ENCODE peak calls at places on chromosome 17, in six cellular contexts. One of them, this sample, is unnamed.

GRCh38 chr17:68289936-68290267 is 1.0 kb downstream of the SLC16A6 start:
- DNase-seq in activated effector memory CD4-positive, alpha-beta T cell treated with anti-CD3 and anti-CD28 coated beads, Interleukin-2, amount 50 U/mL, for 16 hours: no peak
- DNase-seq in left cardiac atrium: no peak
- DNase-seq in GM12864: no peak
- DNase-seq in tibial artery: no peak
- DNase-seq in transverse colon: no peak
- DNase-seq in this sample: no peak

GRCh38 chr17:59508999-59509398 is 56.4 kb upstream of the DHX40 start:
- DNase-seq in tibial artery: no peak
- DNase-seq in GM12864: no peak
- DNase-seq in transverse colon: no peak
- DNase-seq in left cardiac atrium: no peak
- DNase-seq in activated effector memory CD4-positive, alpha-beta T cell treated with anti-CD3 and anti-CD28 coated beads, Interleukin-2, amount 50 U/mL, for 16 hours: no peak
- DNase-seq in this sample: no peak

GRCh38 chr17:57926723-57927047 is 28.5 kb downstream of the CUEDC1 start:
- DNase-seq in tibial artery: no peak
- DNase-seq in left cardiac atrium: no peak
- DNase-seq in transverse colon: no peak
- DNase-seq in activated effector memory CD4-positive, alpha-beta T cell treated with anti-CD3 and anti-CD28 coated beads, Interleukin-2, amount 50 U/mL, for 16 hours: no peak
- DNase-seq in GM12864: no peak
- DNase-seq in this sample: no peak

GRCh38 chr17:21174186-21174585 is 39.8 kb downstream of the TMEM11 start:
- DNase-seq in activated effector memory CD4-positive, alpha-beta T cell treated with anti-CD3 and anti-CD28 coated beads, Interleukin-2, amount 50 U/mL, for 16 hours: no peak
- DNase-seq in transverse colon: no peak
- DNase-seq in left cardiac atrium: no peak
- DNase-seq in tibial artery: no peak
- DNase-seq in GM12864: no peak
- DNase-seq in this sample: no peak

GRCh38 chr17:80477647-80478478 is 1.5 kb upstream of the NPTX1 start:
- DNase-seq in tibial artery: no peak
- DNase-seq in activated effector memory CD4-positive, alpha-beta T cell treated with anti-CD3 and anti-CD28 coated beads, Interleukin-2, amount 50 U/mL, for 16 hours: peak; percentile 70
- DNase-seq in transverse colon: peak; percentile 35
- DNase-seq in left cardiac atrium: no peak
- DNase-seq in GM12864: no peak
- DNase-seq in this sample: no peak

GRCh38 chr17:49108318-49108717 is 24.3 kb upstream of the B4GALNT2 start:
- DNase-seq in activated effector memory CD4-positive, alpha-beta T cell treated with anti-CD3 and anti-CD28 coated beads, Interleukin-2, amount 50 U/mL, for 16 hours: no peak
- DNase-seq in transverse colon: no peak
- DNase-seq in tibial artery: no peak
- DNase-seq in GM12864: no peak
- DNase-seq in left cardiac atrium: no peak
- DNase-seq in this sample: no peak

GRCh38 chr17:67594115-67594878 is 123.4 kb upstream of the NOL11 start:
- DNase-seq in GM12864: no peak
- DNase-seq in left cardiac atrium: no peak
- DNase-seq in activated effector memory CD4-positive, alpha-beta T cell treated with anti-CD3 and anti-CD28 coated beads, Interleukin-2, amount 50 U/mL, for 16 hours: no peak
- DNase-seq in tibial artery: no peak
- DNase-seq in transverse colon: no peak
- DNase-seq in this sample: no peak

GRCh38 chr17:55527520-55528118 is 16.4 kb upstream of the SMIM36 start:
- DNase-seq in transverse colon: no peak
- DNase-seq in left cardiac atrium: no peak
- DNase-seq in activated effector memory CD4-positive, alpha-beta T cell treated with anti-CD3 and anti-CD28 coated beads, Interleukin-2, amount 50 U/mL, for 16 hours: no peak
- DNase-seq in tibial artery: peak; percentile 30
- DNase-seq in GM12864: no peak
- DNase-seq in this sample: no peak

GRCh38 chr17:19386276-19386863 is 620 bp downstream of the MFAP4 start:
- DNase-seq in GM12864: no peak
- DNase-seq in left cardiac atrium: peak; percentile 77
- DNase-seq in tibial artery: peak; percentile 87
- DNase-seq in activated effector memory CD4-positive, alpha-beta T cell treated with anti-CD3 and anti-CD28 coated beads, Interleukin-2, amount 50 U/mL, for 16 hours: no peak
- DNase-seq in transverse colon: peak; percentile 62
- DNase-seq in this sample: no peak

GRCh38 chr17:55632893-55633292 is 89.8 kb downstream of the TMEM100 start:
- DNase-seq in tibial artery: no peak
- DNase-seq in left cardiac atrium: no peak
- DNase-seq in GM12864: no peak
- DNase-seq in transverse colon: no peak
- DNase-seq in activated effector memory CD4-positive, alpha-beta T cell treated with anti-CD3 and anti-CD28 coated beads, Interleukin-2, amount 50 U/mL, for 16 hours: no peak
- DNase-seq in this sample: no peak

GRCh38 chr17:40658396-40658795 is 6.6 kb downstream of the KRT222 start:
- DNase-seq in transverse colon: no peak
- DNase-seq in tibial artery: no peak
- DNase-seq in left cardiac atrium: no peak
- DNase-seq in activated effector memory CD4-positive, alpha-beta T cell treated with anti-CD3 and anti-CD28 coated beads, Interleukin-2, amount 50 U/mL, for 16 hours: no peak
- DNase-seq in GM12864: no peak
- DNase-seq in this sample: no peak

GRCh38 chr17:79574108-79574507 is 36.7 kb downstream of the RBFOX3 start:
- DNase-seq in GM12864: no peak
- DNase-seq in transverse colon: no peak
- DNase-seq in tibial artery: no peak
- DNase-seq in left cardiac atrium: no peak
- DNase-seq in activated effector memory CD4-positive, alpha-beta T cell treated with anti-CD3 and anti-CD28 coated beads, Interleukin-2, amount 50 U/mL, for 16 hours: no peak
- DNase-seq in this sample: no peak

GRCh38 chr17:5373112-5373511 is 46.4 kb downstream of the NUP88 start:
- DNase-seq in left cardiac atrium: no peak
- DNase-seq in transverse colon: no peak
- DNase-seq in tibial artery: no peak
- DNase-seq in activated effector memory CD4-positive, alpha-beta T cell treated with anti-CD3 and anti-CD28 coated beads, Interleukin-2, amount 50 U/mL, for 16 hours: no peak
- DNase-seq in GM12864: peak; percentile 46
- DNase-seq in this sample: no peak

GRCh38 chr17:82236142-82236971 is 7.5 kb downstream of the SLC16A3 start:
- DNase-seq in activated effector memory CD4-positive, alpha-beta T cell treated with anti-CD3 and anti-CD28 coated beads, Interleukin-2, amount 50 U/mL, for 16 hours: peak; percentile 89
- DNase-seq in GM12864: no peak
- DNase-seq in left cardiac atrium: peak; percentile 72
- DNase-seq in tibial artery: no peak
- DNase-seq in transverse colon: peak; percentile 80
- DNase-seq in this sample: peak; percentile 88

GRCh38 chr17:56822725-56823124 is 11.0 kb downstream of the C17orf67 start:
- DNase-seq in tibial artery: no peak
- DNase-seq in activated effector memory CD4-positive, alpha-beta T cell treated with anti-CD3 and anti-CD28 coated beads, Interleukin-2, amount 50 U/mL, for 16 hours: no peak
- DNase-seq in GM12864: no peak
- DNase-seq in left cardiac atrium: peak; percentile 36
- DNase-seq in transverse colon: no peak
- DNase-seq in this sample: no peak

GRCh38 chr17:82216301-82217119 is 3.9 kb upstream of the CCDC57 start:
- DNase-seq in left cardiac atrium: peak; percentile 74
- DNase-seq in transverse colon: peak; percentile 85
- DNase-seq in activated effector memory CD4-positive, alpha-beta T cell treated with anti-CD3 and anti-CD28 coated beads, Interleukin-2, amount 50 U/mL, for 16 hours: peak; percentile 78
- DNase-seq in GM12864: peak; percentile 56
- DNase-seq in tibial artery: peak; percentile 73
- DNase-seq in this sample: peak; percentile 89

GRCh38 chr17:29645516-29646051 is 22.9 kb upstream of the CORO6 start:
- DNase-seq in activated effector memory CD4-positive, alpha-beta T cell treated with anti-CD3 and anti-CD28 coated beads, Interleukin-2, amount 50 U/mL, for 16 hours: no peak
- DNase-seq in GM12864: no peak
- DNase-seq in left cardiac atrium: peak; percentile 86
- DNase-seq in transverse colon: peak; percentile 41
- DNase-seq in tibial artery: peak; percentile 96
- DNase-seq in this sample: peak; percentile 74

GRCh38 chr17:68403122-68403521 is 54.2 kb downstream of the WIPI1 start:
- DNase-seq in tibial artery: no peak
- DNase-seq in transverse colon: no peak
- DNase-seq in activated effector memory CD4-positive, alpha-beta T cell treated with anti-CD3 and anti-CD28 coated beads, Interleukin-2, amount 50 U/mL, for 16 hours: no peak
- DNase-seq in GM12864: no peak
- DNase-seq in left cardiac atrium: no peak
- DNase-seq in this sample: no peak

GRCh38 chr17:9538626-9539025 is 37.0 kb downstream of the STX8 start:
- DNase-seq in GM12864: no peak
- DNase-seq in transverse colon: no peak
- DNase-seq in activated effector memory CD4-positive, alpha-beta T cell treated with anti-CD3 and anti-CD28 coated beads, Interleukin-2, amount 50 U/mL, for 16 hours: no peak
- DNase-seq in left cardiac atrium: no peak
- DNase-seq in tibial artery: no peak
- DNase-seq in this sample: no peak

GRCh38 chr17:51395621-51396020 is 135.3 kb downstream of the UTP18 start:
- DNase-seq in transverse colon: no peak
- DNase-seq in activated effector memory CD4-positive, alpha-beta T cell treated with anti-CD3 and anti-CD28 coated beads, Interleukin-2, amount 50 U/mL, for 16 hours: no peak
- DNase-seq in tibial artery: no peak
- DNase-seq in left cardiac atrium: no peak
- DNase-seq in GM12864: no peak
- DNase-seq in this sample: no peak

GRCh38 chr17:36978810-36979584 is 30.2 kb downstream of the AATF start:
- DNase-seq in activated effector memory CD4-positive, alpha-beta T cell treated with anti-CD3 and anti-CD28 coated beads, Interleukin-2, amount 50 U/mL, for 16 hours: no peak
- DNase-seq in tibial artery: no peak
- DNase-seq in left cardiac atrium: no peak
- DNase-seq in GM12864: no peak
- DNase-seq in transverse colon: no peak
- DNase-seq in this sample: no peak

GRCh38 chr17:17749921-17750320 is 68.7 kb downstream of the RAI1 start:
- DNase-seq in transverse colon: peak; percentile 47
- DNase-seq in GM12864: peak; percentile 66
- DNase-seq in tibial artery: no peak
- DNase-seq in left cardiac atrium: no peak
- DNase-seq in activated effector memory CD4-positive, alpha-beta T cell treated with anti-CD3 and anti-CD28 coated beads, Interleukin-2, amount 50 U/mL, for 16 hours: peak; percentile 77
- DNase-seq in this sample: peak; percentile 75

GRCh38 chr17:3552916-3553315 is 4.7 kb downstream of the TRPV3 start:
- DNase-seq in transverse colon: no peak
- DNase-seq in left cardiac atrium: no peak
- DNase-seq in tibial artery: no peak
- DNase-seq in GM12864: no peak
- DNase-seq in activated effector memory CD4-positive, alpha-beta T cell treated with anti-CD3 and anti-CD28 coated beads, Interleukin-2, amount 50 U/mL, for 16 hours: no peak
- DNase-seq in this sample: no peak

GRCh38 chr17:7626956-7627249 is 718 bp downstream of the SAT2 start:
- DNase-seq in left cardiac atrium: no peak
- DNase-seq in GM12864: no peak
- DNase-seq in activated effector memory CD4-positive, alpha-beta T cell treated with anti-CD3 and anti-CD28 coated beads, Interleukin-2, amount 50 U/mL, for 16 hours: no peak
- DNase-seq in transverse colon: no peak
- DNase-seq in tibial artery: no peak
- DNase-seq in this sample: no peak

GRCh38 chr17:75909051-75909811 is 4.5 kb upstream of the MRPL38 start:
- DNase-seq in GM12864: no peak
- DNase-seq in activated effector memory CD4-positive, alpha-beta T cell treated with anti-CD3 and anti-CD28 coated beads, Interleukin-2, amount 50 U/mL, for 16 hours: no peak
- DNase-seq in tibial artery: no peak
- DNase-seq in transverse colon: no peak
- DNase-seq in left cardiac atrium: no peak
- DNase-seq in this sample: no peak

GRCh38 chr17:69448431-69449102 is 34.1 kb downstream of the MAP2K6 start:
- DNase-seq in activated effector memory CD4-positive, alpha-beta T cell treated with anti-CD3 and anti-CD28 coated beads, Interleukin-2, amount 50 U/mL, for 16 hours: no peak
- DNase-seq in tibial artery: no peak
- DNase-seq in GM12864: no peak
- DNase-seq in left cardiac atrium: no peak
- DNase-seq in transverse colon: peak; percentile 83
- DNase-seq in this sample: no peak

GRCh38 chr17:70144260-70144846 is 25.0 kb upstream of the KCNJ2 start:
- DNase-seq in GM12864: no peak
- DNase-seq in left cardiac atrium: no peak
- DNase-seq in transverse colon: no peak
- DNase-seq in activated effector memory CD4-positive, alpha-beta T cell treated with anti-CD3 and anti-CD28 coated beads, Interleukin-2, amount 50 U/mL, for 16 hours: no peak
- DNase-seq in tibial artery: no peak
- DNase-seq in this sample: no peak